ENCODE peak calls at places on chromosomes 2 and 18, in six cellular contexts. One of them, this sample, is unnamed.
A peak's percentile ranks its signal among the peaks of the same experiment; 100 is the strongest.

GRCh38 chr18:63831080-63831788 is 56.0 kb downstream of the SERPINB7 start:
- DNase-seq in right lobe of liver: no peak
- DNase-seq in CD8-positive, alpha-beta T cell: no peak
- DNase-seq in CD4-positive, alpha-beta memory T cell: no peak
- DNase-seq in A549: no peak
- DNase-seq in fibroblast of lung: peak; percentile 88
- DNase-seq in this sample: no peak

GRCh38 chr18:1018211-1018651 is 113.6 kb downstream of the ADCYAP1 start:
- DNase-seq in right lobe of liver: no peak
- DNase-seq in CD8-positive, alpha-beta T cell: no peak
- DNase-seq in CD4-positive, alpha-beta memory T cell: no peak
- DNase-seq in A549: no peak
- DNase-seq in fibroblast of lung: peak; percentile 85
- DNase-seq in this sample: no peak

GRCh38 chr2:16622399-16622968 is 43.1 kb downstream of the CYRIA start:
- DNase-seq in right lobe of liver: no peak
- DNase-seq in CD8-positive, alpha-beta T cell: no peak
- DNase-seq in CD4-positive, alpha-beta memory T cell: no peak
- DNase-seq in A549: no peak
- DNase-seq in fibroblast of lung: peak; percentile 28
- DNase-seq in this sample: no peak

GRCh38 chr18:2932247-2933181 is 80.4 kb downstream of the LPIN2 start:
- DNase-seq in right lobe of liver: no peak
- DNase-seq in CD8-positive, alpha-beta T cell: no peak
- DNase-seq in CD4-positive, alpha-beta memory T cell: peak; percentile 59
- DNase-seq in A549: peak; percentile 50
- DNase-seq in fibroblast of lung: peak; percentile 45
- DNase-seq in this sample: no peak

GRCh38 chr2:134314202-134314601 is 60.3 kb downstream of the MGAT5 start:
- DNase-seq in right lobe of liver: no peak
- DNase-seq in CD8-positive, alpha-beta T cell: no peak
- DNase-seq in CD4-positive, alpha-beta memory T cell: no peak
- DNase-seq in A549: no peak
- DNase-seq in fibroblast of lung: no peak
- DNase-seq in this sample: no peak

GRCh38 chr18:46715062-46715461 is 41.8 kb downstream of the ST8SIA5 start:
- DNase-seq in right lobe of liver: no peak
- DNase-seq in CD8-positive, alpha-beta T cell: no peak
- DNase-seq in CD4-positive, alpha-beta memory T cell: no peak
- DNase-seq in A549: no peak
- DNase-seq in fibroblast of lung: no peak
- DNase-seq in this sample: no peak

GRCh38 chr2:222305510-222306392 is 7.0 kb upstream of the PAX3 start:
- DNase-seq in right lobe of liver: no peak
- DNase-seq in CD8-positive, alpha-beta T cell: no peak
- DNase-seq in CD4-positive, alpha-beta memory T cell: no peak
- DNase-seq in A549: peak; percentile 38
- DNase-seq in fibroblast of lung: peak; percentile 33
- DNase-seq in this sample: peak; percentile 60

GRCh38 chr2:9095690-9096089 is 92.2 kb upstream of the MBOAT2 start:
- DNase-seq in right lobe of liver: peak; percentile 60
- DNase-seq in CD8-positive, alpha-beta T cell: no peak
- DNase-seq in CD4-positive, alpha-beta memory T cell: no peak
- DNase-seq in A549: no peak
- DNase-seq in fibroblast of lung: peak; percentile 55
- DNase-seq in this sample: peak; percentile 66

GRCh38 chr18:2573408-2573807 is 2.1 kb downstream of the NDC80 start:
- DNase-seq in right lobe of liver: no peak
- DNase-seq in CD8-positive, alpha-beta T cell: no peak
- DNase-seq in CD4-positive, alpha-beta memory T cell: no peak
- DNase-seq in A549: no peak
- DNase-seq in fibroblast of lung: no peak
- DNase-seq in this sample: no peak

GRCh38 chr2:74893332-74893731 is 59.4 kb downstream of the HK2 start:
- DNase-seq in right lobe of liver: no peak
- DNase-seq in CD8-positive, alpha-beta T cell: no peak
- DNase-seq in CD4-positive, alpha-beta memory T cell: no peak
- DNase-seq in A549: peak; percentile 31
- DNase-seq in fibroblast of lung: peak; percentile 88
- DNase-seq in this sample: no peak

GRCh38 chr2:168939061-168939460 is 38.0 kb downstream of the G6PC2 start:
- DNase-seq in right lobe of liver: no peak
- DNase-seq in CD8-positive, alpha-beta T cell: no peak
- DNase-seq in CD4-positive, alpha-beta memory T cell: no peak
- DNase-seq in A549: no peak
- DNase-seq in fibroblast of lung: no peak
- DNase-seq in this sample: no peak

GRCh38 chr2:36597532-36598377 is at the start of gene FEZ2:
- DNase-seq in right lobe of liver: peak; percentile 78
- DNase-seq in CD8-positive, alpha-beta T cell: peak; percentile 74
- DNase-seq in CD4-positive, alpha-beta memory T cell: peak; percentile 66
- DNase-seq in A549: peak; percentile 83
- DNase-seq in fibroblast of lung: peak; percentile 81
- DNase-seq in this sample: peak; percentile 86

GRCh38 chr2:113707106-113707505 is 49.3 kb downstream of the SLC35F5 start:
- DNase-seq in right lobe of liver: no peak
- DNase-seq in CD8-positive, alpha-beta T cell: no peak
- DNase-seq in CD4-positive, alpha-beta memory T cell: no peak
- DNase-seq in A549: no peak
- DNase-seq in fibroblast of lung: no peak
- DNase-seq in this sample: no peak

GRCh38 chr18:78722391-78722790 is 257.2 kb upstream of the SALL3 start:
- DNase-seq in right lobe of liver: peak; percentile 3
- DNase-seq in CD8-positive, alpha-beta T cell: no peak
- DNase-seq in CD4-positive, alpha-beta memory T cell: no peak
- DNase-seq in A549: no peak
- DNase-seq in fibroblast of lung: no peak
- DNase-seq in this sample: no peak

GRCh38 chr2:17835511-17835910 is 19.3 kb downstream of the MSGN1 start:
- DNase-seq in right lobe of liver: no peak
- DNase-seq in CD8-positive, alpha-beta T cell: no peak
- DNase-seq in CD4-positive, alpha-beta memory T cell: no peak
- DNase-seq in A549: no peak
- DNase-seq in fibroblast of lung: peak; percentile 7
- DNase-seq in this sample: no peak

GRCh38 chr2:147623328-147623727 is 221.5 kb upstream of the ACVR2A start:
- DNase-seq in right lobe of liver: no peak
- DNase-seq in CD8-positive, alpha-beta T cell: no peak
- DNase-seq in CD4-positive, alpha-beta memory T cell: no peak
- DNase-seq in A549: no peak
- DNase-seq in fibroblast of lung: peak; percentile 8
- DNase-seq in this sample: no peak

GRCh38 chr2:175576270-175576669 is 394.8 kb upstream of the ATP5MC3 start:
- DNase-seq in right lobe of liver: no peak
- DNase-seq in CD8-positive, alpha-beta T cell: no peak
- DNase-seq in CD4-positive, alpha-beta memory T cell: no peak
- DNase-seq in A549: no peak
- DNase-seq in fibroblast of lung: no peak
- DNase-seq in this sample: no peak

GRCh38 chr2:167490394-167490793 is 602.1 kb downstream of the XIRP2 start:
- DNase-seq in right lobe of liver: no peak
- DNase-seq in CD8-positive, alpha-beta T cell: no peak
- DNase-seq in CD4-positive, alpha-beta memory T cell: no peak
- DNase-seq in A549: no peak
- DNase-seq in fibroblast of lung: no peak
- DNase-seq in this sample: no peak

DNA sequence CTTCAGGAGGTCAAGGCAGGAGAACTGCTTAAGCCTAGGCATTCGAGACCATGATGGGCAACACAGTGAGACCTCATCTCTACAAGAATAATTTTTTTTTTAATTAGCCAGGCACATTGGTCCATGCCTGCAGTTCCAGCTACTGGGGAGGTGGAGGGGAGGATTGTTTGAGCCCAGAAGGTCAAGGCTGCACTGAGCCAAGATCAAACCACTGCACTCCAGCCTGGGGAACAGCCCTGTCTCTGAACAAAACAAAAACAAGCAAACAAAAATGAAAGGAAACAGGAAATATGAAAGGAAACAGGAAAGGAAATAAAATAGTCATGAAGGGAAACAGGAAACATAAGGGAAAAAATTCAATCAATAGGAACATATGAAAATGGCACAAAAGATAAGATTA is 64.7 kb upstream of the TMEM247 start:
- DNase-seq in right lobe of liver: no peak
- DNase-seq in CD8-positive, alpha-beta T cell: no peak
- DNase-seq in CD4-positive, alpha-beta memory T cell: no peak
- DNase-seq in A549: no peak
- DNase-seq in fibroblast of lung: no peak
- DNase-seq in this sample: no peak
- H3K4me1 ChIP-seq in right lobe of liver: no peaks in the 10 kb centered on the region
- H3K4me1 ChIP-seq in CD8-positive, alpha-beta T cell: no peaks in the 10 kb centered on the region
- H3K4me1 ChIP-seq in CD4-positive, alpha-beta memory T cell: no peaks in the 10 kb centered on the region
- H3K4me1 ChIP-seq in A549: peaks cover 21% of the 10 kb centered on the region
- H3K4me1 ChIP-seq in fibroblast of lung: no peaks in the 10 kb centered on the region
- H3K4me1 ChIP-seq in this sample: no peaks in the 10 kb centered on the region

DNA sequence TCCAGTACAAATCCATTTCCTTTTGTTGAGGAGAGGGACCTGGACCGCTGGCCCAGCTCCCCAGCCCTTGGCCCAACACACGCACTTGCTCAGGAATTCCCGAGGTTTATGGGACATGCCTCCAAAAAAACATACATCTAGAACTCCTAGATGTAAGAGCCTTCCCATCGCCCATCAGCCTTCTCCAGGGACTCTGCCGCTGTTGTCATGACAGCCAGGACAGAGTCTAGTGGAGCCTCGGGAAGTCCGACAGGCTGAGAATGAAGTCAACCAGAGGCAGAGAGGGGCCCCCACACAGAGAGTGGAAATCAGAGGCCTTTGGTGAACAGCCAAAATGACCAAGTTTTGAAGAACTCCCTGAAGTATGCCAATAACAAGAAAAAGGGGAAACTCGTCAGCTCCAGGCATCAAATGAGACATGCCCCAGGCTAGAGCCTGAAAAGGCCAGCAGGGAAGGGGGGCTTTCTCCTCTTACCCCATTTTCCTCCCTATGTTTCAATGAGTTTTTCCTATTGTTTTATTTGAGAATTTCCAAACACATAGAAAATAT is 43.2 kb upstream of the CAB39 start:
- DNase-seq in right lobe of liver: no peak
- DNase-seq in CD8-positive, alpha-beta T cell: no peak
- DNase-seq in CD4-positive, alpha-beta memory T cell: no peak
- DNase-seq in A549: no peak
- DNase-seq in fibroblast of lung: peak; percentile 44
- DNase-seq in this sample: no peak
- H3K4me1 ChIP-seq in right lobe of liver: no peaks in the 10 kb centered on the region
- H3K4me1 ChIP-seq in CD8-positive, alpha-beta T cell: peaks cover 35% of the 10 kb centered on the region
- H3K4me1 ChIP-seq in CD4-positive, alpha-beta memory T cell: peaks cover 49% of the 10 kb centered on the region
- H3K4me1 ChIP-seq in A549: peaks cover 11% of the 10 kb centered on the region
- H3K4me1 ChIP-seq in fibroblast of lung: peaks cover 6% of the 10 kb centered on the region
- H3K4me1 ChIP-seq in this sample: peaks cover 20% of the 10 kb centered on the region

GRCh38 chr2:71471276-71471675 is 17.9 kb downstream of the DYSF start:
- DNase-seq in right lobe of liver: no peak
- DNase-seq in CD8-positive, alpha-beta T cell: no peak
- DNase-seq in CD4-positive, alpha-beta memory T cell: no peak
- DNase-seq in A549: no peak
- DNase-seq in fibroblast of lung: peak; percentile 88
- DNase-seq in this sample: no peak
- H3K4me1 ChIP-seq in right lobe of liver: no peaks in the 10 kb centered on the region
- H3K4me1 ChIP-seq in CD8-positive, alpha-beta T cell: no peaks in the 10 kb centered on the region
- H3K4me1 ChIP-seq in CD4-positive, alpha-beta memory T cell: peaks cover 7% of the 10 kb centered on the region
- H3K4me1 ChIP-seq in A549: no peaks in the 10 kb centered on the region
- H3K4me1 ChIP-seq in fibroblast of lung: peaks cover 2% of the 10 kb centered on the region
- H3K4me1 ChIP-seq in this sample: no peaks in the 10 kb centered on the region

GRCh38 chr2:191686079-191686478 is 8.1 kb downstream of the NABP1 start:
- DNase-seq in right lobe of liver: no peak
- DNase-seq in CD8-positive, alpha-beta T cell: no peak
- DNase-seq in CD4-positive, alpha-beta memory T cell: no peak
- DNase-seq in A549: no peak
- DNase-seq in fibroblast of lung: no peak
- DNase-seq in this sample: no peak
- H3K4me1 ChIP-seq in right lobe of liver: no peaks in the 10 kb centered on the region
- H3K4me1 ChIP-seq in CD8-positive, alpha-beta T cell: peaks cover 10% of the 10 kb centered on the region
- H3K4me1 ChIP-seq in CD4-positive, alpha-beta memory T cell: peaks cover 70% of the 10 kb centered on the region
- H3K4me1 ChIP-seq in A549: peaks cover 62% of the 10 kb centered on the region
- H3K4me1 ChIP-seq in fibroblast of lung: peaks cover 17% of the 10 kb centered on the region
- H3K4me1 ChIP-seq in this sample: no peaks in the 10 kb centered on the region

DNA sequence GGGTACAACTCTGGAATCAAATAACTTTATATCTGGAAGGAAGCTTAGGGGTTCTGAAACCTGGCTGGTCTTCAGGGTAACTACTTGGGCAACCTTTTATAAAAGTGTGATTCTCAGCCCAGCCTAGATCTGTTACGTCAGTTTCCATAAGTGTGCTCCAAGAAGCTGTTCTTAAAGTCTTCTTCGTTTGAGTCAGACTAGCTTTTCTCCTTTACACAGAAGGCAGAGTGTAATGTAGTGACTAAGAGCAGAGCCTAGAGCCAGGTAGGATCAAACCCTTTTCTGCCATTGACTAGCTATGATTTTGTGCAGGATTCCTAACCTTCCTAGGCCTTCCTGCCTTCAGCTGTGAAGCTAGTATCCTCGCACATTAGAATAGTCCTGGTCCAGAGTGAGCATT is 5.8 kb downstream of the ITGA6 start:
- DNase-seq in right lobe of liver: no peak
- DNase-seq in CD8-positive, alpha-beta T cell: no peak
- DNase-seq in CD4-positive, alpha-beta memory T cell: no peak
- DNase-seq in A549: no peak
- DNase-seq in fibroblast of lung: no peak
- DNase-seq in this sample: no peak
- H3K4me1 ChIP-seq in right lobe of liver: no peaks in the 10 kb centered on the region
- H3K4me1 ChIP-seq in CD8-positive, alpha-beta T cell: peaks cover 84% of the 10 kb centered on the region
- H3K4me1 ChIP-seq in CD4-positive, alpha-beta memory T cell: peaks cover 97% of the 10 kb centered on the region
- H3K4me1 ChIP-seq in A549: peaks cover 38% of the 10 kb centered on the region
- H3K4me1 ChIP-seq in fibroblast of lung: peaks cover 4% of the 10 kb centered on the region
- H3K4me1 ChIP-seq in this sample: peaks cover 2% of the 10 kb centered on the region

GRCh38 chr2:224576098-224576715 is 9.0 kb downstream of the CUL3 start:
- DNase-seq in right lobe of liver: no peak
- DNase-seq in CD8-positive, alpha-beta T cell: no peak
- DNase-seq in CD4-positive, alpha-beta memory T cell: no peak
- DNase-seq in A549: no peak
- DNase-seq in fibroblast of lung: peak; percentile 50
- DNase-seq in this sample: no peak

GRCh38 chr2:224579411-224579810 is 5.8 kb downstream of the CUL3 start:
- DNase-seq in right lobe of liver: no peak
- DNase-seq in CD8-positive, alpha-beta T cell: no peak
- DNase-seq in CD4-positive, alpha-beta memory T cell: no peak
- DNase-seq in A549: no peak
- DNase-seq in fibroblast of lung: no peak
- DNase-seq in this sample: no peak

GRCh38 chr2:224584111-224584764 is 925 bp downstream of the CUL3 start:
- DNase-seq in right lobe of liver: peak; percentile 54
- DNase-seq in CD8-positive, alpha-beta T cell: no peak
- DNase-seq in CD4-positive, alpha-beta memory T cell: peak; percentile 51
- DNase-seq in A549: peak; percentile 16
- DNase-seq in fibroblast of lung: peak; percentile 53
- DNase-seq in this sample: peak; percentile 67

GRCh38 chr2:224577541-224577940 is 7.6 kb downstream of the CUL3 start:
- DNase-seq in right lobe of liver: no peak
- DNase-seq in CD8-positive, alpha-beta T cell: no peak
- DNase-seq in CD4-positive, alpha-beta memory T cell: no peak
- DNase-seq in A549: no peak
- DNase-seq in fibroblast of lung: no peak
- DNase-seq in this sample: no peak

DNA sequence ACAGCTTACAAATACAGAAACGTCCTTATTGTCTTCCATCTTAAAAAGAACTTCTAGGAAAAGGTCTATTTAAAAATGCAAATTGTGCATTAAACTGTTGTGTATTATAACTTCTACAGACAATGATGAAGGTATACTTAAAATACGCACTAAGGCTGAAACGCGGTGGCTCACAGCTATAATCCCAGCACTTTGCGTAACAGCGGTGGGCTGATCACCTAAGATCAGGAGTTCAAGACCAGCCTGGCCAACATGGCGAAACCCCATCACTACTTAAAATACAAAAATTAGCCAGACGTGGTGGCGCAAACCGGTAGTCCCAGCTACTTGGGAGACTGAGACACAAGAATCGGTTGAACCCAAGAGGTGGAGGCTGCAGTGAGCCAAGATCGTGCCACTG is 4.9 kb downstream of the CUL3 start:
- DNase-seq in right lobe of liver: no peak
- DNase-seq in CD8-positive, alpha-beta T cell: no peak
- DNase-seq in CD4-positive, alpha-beta memory T cell: no peak
- DNase-seq in A549: no peak
- DNase-seq in fibroblast of lung: no peak
- DNase-seq in this sample: no peak
- H3K4me1 ChIP-seq in right lobe of liver: no peaks in the 10 kb centered on the region
- H3K4me1 ChIP-seq in CD8-positive, alpha-beta T cell: peaks cover 77% of the 10 kb centered on the region
- H3K4me1 ChIP-seq in CD4-positive, alpha-beta memory T cell: peaks cover 86% of the 10 kb centered on the region
- H3K4me1 ChIP-seq in A549: peaks cover 48% of the 10 kb centered on the region
- H3K4me1 ChIP-seq in fibroblast of lung: peaks cover 4% of the 10 kb centered on the region
- H3K4me1 ChIP-seq in this sample: no peaks in the 10 kb centered on the region

This sample was measured in Peyer's patch.